ENCODE peak calls at places on chromosomes 13 and 19, in five cellular contexts. H, Q, N, U and M are unnamed samples.

GRCh38 chr19:12720851-12721655 is 2.7 kb downstream of the TNPO2 start:
- DNase-seq in U (no peak), Q (no peak), H (no peak), N (no peak), M (no peak)

GRCh38 chr13:35566340-35566739 is 89.9 kb upstream of the MAB21L1 start:
- DNase-seq in H (no peak), U (no peak), N (no peak), Q (no peak), M (no peak)

GRCh38 chr13:59906413-59907027 is 257.2 kb downstream of the DIAPH3 start:
- DNase-seq in H (no peak), Q (no peak), N (peak), U (no peak), M (no peak)

GRCh38 chr19:19285723-19286122 is 12.6 kb upstream of the TM6SF2 start:
- DNase-seq in U (no peak), N (no peak), Q (no peak), H (no peak), M (no peak)

GRCh38 chr19:2362039-2362969 is 2.2 kb downstream of the TMPRSS9 start:
- DNase-seq in Q (no peak), U (no peak), H (no peak), N (no peak), M (no peak)

GRCh38 chr19:3398114-3398899 is 31.9 kb downstream of the NFIC start:
- DNase-seq in Q (peak), U (peak), N (no peak), H (no peak), M (no peak)

GRCh38 chr19:8403820-8404109 is 9.3 kb upstream of the MARCHF2 start:
- DNase-seq in N (no peak), H (no peak), Q (no peak), U (no peak), M (no peak)

GRCh38 chr19:13990085-13990484 is 16.0 kb downstream of the RFX1 start:
- DNase-seq in N (no peak), U (no peak), Q (no peak), H (no peak), M (no peak)

GRCh38 chr13:103772576-103772975 is 706.4 kb upstream of the SLC10A2 start:
- DNase-seq in H (no peak), N (no peak), Q (no peak), U (no peak), M (no peak)

GRCh38 chr19:3111586-3112247 is 17.6 kb downstream of the GNA11 start:
- DNase-seq in H (no peak), Q (no peak), N (no peak), U (no peak), M (no peak)

GRCh38 chr19:50835785-50836542 is 2.6 kb upstream of the KLK15 start:
- DNase-seq in U (peak), H (peak), N (peak), Q (peak), M (peak)

GRCh38 chr19:13043285-13043684 is 48.0 kb downstream of the NFIX start:
- DNase-seq in U (no peak), N (no peak), Q (no peak), H (no peak), M (no peak)

GRCh38 chr19:52992109-52993004 is 21.4 kb upstream of the ERVV-1 start:
- DNase-seq in N (no peak), Q (no peak), H (no peak), U (no peak), M (no peak)

GRCh38 chr19:49432141-49433073 is 7.2 kb downstream of the GFY start:
- DNase-seq in Q (no peak), N (no peak), H (no peak), U (no peak), M (no peak)

GRCh38 chr13:22107549-22107948 is 436.7 kb downstream of the FGF9 start:
- DNase-seq in Q (no peak), N (no peak), H (no peak), U (no peak), M (no peak)

GRCh38 chr13:42170029-42170428 is 101.9 kb upstream of the AKAP11 start:
- DNase-seq in U (no peak), N (no peak), Q (no peak), H (no peak), M (no peak)